ENCODE peak calls at places on chromosome 7, in eight cellular contexts. A, V, T, E, W, D, N and O are unnamed samples.

GRCh38 chr7:151086802-151087246 is 549 bp downstream of the AGAP3 start:
- DNase-seq in W (no peak), D (peak), N (no peak), T (peak), V (peak), E (no peak), A (no peak), O (no peak)

GRCh38 chr7:112450807-112451661 is 774 bp downstream of the IFRD1 start:
- DNase-seq in V (peak), T (peak), W (peak), N (peak), D (peak), E (peak), A (peak), O (peak)

GRCh38 chr7:38374507-38374906 is 101.1 kb upstream of the TARP start:
- DNase-seq in N (no peak), W (no peak), T (peak), V (peak), A (no peak), E (peak), D (peak), O (no peak)

GRCh38 chr7:1531263-1531978 is 919 bp downstream of the MAFK start:
- DNase-seq in T (peak), A (no peak), W (no peak), E (peak), N (peak), V (no peak), D (peak), O (no peak)

GRCh38 chr7:122383934-122384333 is 79.4 kb upstream of the FEZF1 start:
- DNase-seq in D (no peak), W (no peak), A (no peak), N (no peak), T (no peak), V (no peak), E (no peak), O (no peak)

GRCh38 chr7:46468753-46469356 is 547.8 kb upstream of the IGFBP3 start:
- DNase-seq in D (peak), V (no peak), N (no peak), W (no peak), E (no peak), T (peak), A (no peak), O (no peak)

GRCh38 chr7:156897673-156898072 is 4.7 kb upstream of the LMBR1 start:
- DNase-seq in E (no peak), T (peak), D (no peak), N (no peak), A (no peak), W (no peak), V (no peak), O (no peak)

GRCh38 chr7:38318803-38319416 is 45.5 kb upstream of the TARP start:
- DNase-seq in A (peak), T (peak), N (no peak), W (peak), D (peak), E (no peak), V (peak), O (peak)

GRCh38 chr7:2796358-2797352 is 47.5 kb downstream of the GNA12 start:
- DNase-seq in N (no peak), T (no peak), W (no peak), E (no peak), D (peak), A (no peak), V (peak), O (no peak)